ENCODE peak calls at places on chromosomes 1 and 21, in four cellular contexts. One of them, this sample, is unnamed.

GRCh38 chr1:94808682-94809081 is 11.5 kb upstream of the SLC44A3 start:
- DNase-seq in uterus: no peak
- DNase-seq in neural progenitor cell: no peak
- DNase-seq in HL-60: no peak
- DNase-seq in this sample: no peak

GRCh38 chr1:43902058-43902831 is 31.4 kb upstream of the ARTN start:
- DNase-seq in uterus: no peak
- DNase-seq in neural progenitor cell: no peak
- DNase-seq in HL-60: no peak
- DNase-seq in this sample: no peak

GRCh38 chr1:247332901-247333361 is 1.3 kb upstream of the ZNF496 start:
- DNase-seq in uterus: peak; percentile 38
- DNase-seq in neural progenitor cell: peak; percentile 42
- DNase-seq in HL-60: no peak
- DNase-seq in this sample: no peak

GRCh38 chr1:178362784-178363183 is 134.0 kb downstream of the CLEC20A start:
- DNase-seq in uterus: no peak
- DNase-seq in neural progenitor cell: no peak
- DNase-seq in HL-60: no peak
- DNase-seq in this sample: no peak

GRCh38 chr21:29347274-29347681 is 48.6 kb downstream of the BACH1 start:
- DNase-seq in uterus: no peak
- DNase-seq in neural progenitor cell: no peak
- DNase-seq in HL-60: peak; percentile 86
- DNase-seq in this sample: no peak

GRCh38 chr1:56811331-56811730 is 7.9 kb downstream of the FYB2 start:
- DNase-seq in uterus: no peak
- DNase-seq in neural progenitor cell: peak; percentile 66
- DNase-seq in HL-60: no peak
- DNase-seq in this sample: no peak

GRCh38 chr1:200176181-200176580 is 148.7 kb downstream of the NR5A2 start:
- DNase-seq in uterus: no peak
- DNase-seq in neural progenitor cell: no peak
- DNase-seq in HL-60: no peak
- DNase-seq in this sample: no peak

GRCh38 chr1:200474633-200475032 is 64.8 kb upstream of the ZNF281 start:
- DNase-seq in uterus: no peak
- DNase-seq in neural progenitor cell: no peak
- DNase-seq in HL-60: no peak
- DNase-seq in this sample: no peak

GRCh38 chr1:18481921-18482701 is 1.4 kb downstream of the KLHDC7A start:
- DNase-seq in uterus: no peak
- DNase-seq in neural progenitor cell: no peak
- DNase-seq in HL-60: no peak
- DNase-seq in this sample: no peak

GRCh38 chr1:147580200-147580557 is 38.9 kb downstream of the BCL9 start:
- DNase-seq in uterus: no peak
- DNase-seq in neural progenitor cell: no peak
- DNase-seq in HL-60: no peak
- DNase-seq in this sample: no peak

GRCh38 chr1:227728059-227728891 is 6.8 kb downstream of the JMJD4 start:
- DNase-seq in uterus: peak; percentile 85
- DNase-seq in neural progenitor cell: peak; percentile 89
- DNase-seq in HL-60: no peak
- DNase-seq in this sample: no peak

GRCh38 chr1:68551459-68551858 is 54.6 kb upstream of the DEPDC1 start:
- DNase-seq in uterus: no peak
- DNase-seq in neural progenitor cell: no peak
- DNase-seq in HL-60: no peak
- DNase-seq in this sample: no peak

GRCh38 chr1:239811211-239811902 is 280.3 kb upstream of the FMN2 start:
- DNase-seq in uterus: no peak
- DNase-seq in neural progenitor cell: peak; percentile 65
- DNase-seq in HL-60: no peak
- DNase-seq in this sample: peak; percentile 36

GRCh38 chr1:47776554-47777156 is 220.5 kb downstream of the TRABD2B start:
- DNase-seq in uterus: no peak
- DNase-seq in neural progenitor cell: peak; percentile 64
- DNase-seq in HL-60: no peak
- DNase-seq in this sample: no peak

GRCh38 chr1:185263292-185263691 is 53.8 kb downstream of the IVNS1ABP start:
- DNase-seq in uterus: no peak
- DNase-seq in neural progenitor cell: no peak
- DNase-seq in HL-60: no peak
- DNase-seq in this sample: no peak

GRCh38 chr1:41880261-41880660 is 38.5 kb downstream of the HIVEP3 start:
- DNase-seq in uterus: no peak
- DNase-seq in neural progenitor cell: no peak
- DNase-seq in HL-60: no peak
- DNase-seq in this sample: no peak

GRCh38 chr1:40637617-40638016 is 27.9 kb downstream of the RIMS3 start:
- DNase-seq in uterus: no peak
- DNase-seq in neural progenitor cell: no peak
- DNase-seq in HL-60: no peak
- DNase-seq in this sample: no peak

GRCh38 chr1:238753205-238753720 is 633.1 kb upstream of the CHRM3 start:
- DNase-seq in uterus: no peak
- DNase-seq in neural progenitor cell: no peak
- DNase-seq in HL-60: no peak
- DNase-seq in this sample: no peak

GRCh38 chr1:44568128-44568900 is 106.0 kb downstream of the TMEM53 start:
- DNase-seq in uterus: no peak
- DNase-seq in neural progenitor cell: no peak
- DNase-seq in HL-60: no peak
- DNase-seq in this sample: no peak

GRCh38 chr21:15964181-15964855 is 234.5 kb downstream of the USP25 start:
- DNase-seq in uterus: no peak
- DNase-seq in neural progenitor cell: no peak
- DNase-seq in HL-60: no peak
- DNase-seq in this sample: no peak

GRCh38 chr1:158013840-158014520 is 20.5 kb downstream of the KIRREL1 start:
- DNase-seq in uterus: no peak
- DNase-seq in neural progenitor cell: peak; percentile 90
- DNase-seq in HL-60: no peak
- DNase-seq in this sample: no peak
- H3K27ac ChIP-seq in uterus: peak overlapping the region; percentile 99
- H3K27ac ChIP-seq in neural progenitor cell: peak overlapping the region; percentile 99
- H3K27ac ChIP-seq in HL-60: no peak overlapping the region
- H3K27ac ChIP-seq in this sample: no peak overlapping the region

DNA sequence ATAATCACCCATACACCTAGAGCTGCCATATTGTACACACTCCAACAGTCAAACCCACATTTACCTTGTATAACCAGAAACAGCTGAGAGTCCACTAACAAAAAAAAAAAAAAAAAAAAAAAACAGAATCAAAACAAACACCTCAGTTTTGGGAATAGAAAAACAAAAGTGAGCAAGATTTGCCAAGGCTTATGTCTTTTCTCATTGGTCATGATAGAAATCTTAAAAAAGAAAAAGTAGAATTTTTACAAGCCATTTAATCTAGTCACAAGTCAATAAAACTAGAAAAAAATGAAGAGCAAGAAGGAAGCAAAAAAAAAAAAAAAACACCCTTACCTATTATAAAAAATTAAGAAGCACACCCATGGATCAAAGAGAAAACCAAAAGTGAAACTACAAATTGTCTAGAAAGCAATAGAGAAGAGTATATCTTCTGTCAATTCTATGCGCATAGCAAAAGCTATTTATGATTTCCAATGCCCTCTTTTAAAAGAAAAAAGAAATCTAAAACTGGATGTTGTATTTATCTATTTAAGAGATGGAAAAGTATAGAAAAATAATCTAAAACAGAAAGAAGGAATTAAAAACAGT is 113.2 kb upstream of the GALNT2 start:
- DNase-seq in uterus: no peak
- DNase-seq in neural progenitor cell: no peak
- DNase-seq in HL-60: no peak
- DNase-seq in this sample: no peak
- H3K27ac ChIP-seq in uterus: no peak overlapping the region
- H3K27ac ChIP-seq in neural progenitor cell: no peak overlapping the region
- H3K27ac ChIP-seq in HL-60: no peak overlapping the region
- H3K27ac ChIP-seq in this sample: no peak overlapping the region

DNA sequence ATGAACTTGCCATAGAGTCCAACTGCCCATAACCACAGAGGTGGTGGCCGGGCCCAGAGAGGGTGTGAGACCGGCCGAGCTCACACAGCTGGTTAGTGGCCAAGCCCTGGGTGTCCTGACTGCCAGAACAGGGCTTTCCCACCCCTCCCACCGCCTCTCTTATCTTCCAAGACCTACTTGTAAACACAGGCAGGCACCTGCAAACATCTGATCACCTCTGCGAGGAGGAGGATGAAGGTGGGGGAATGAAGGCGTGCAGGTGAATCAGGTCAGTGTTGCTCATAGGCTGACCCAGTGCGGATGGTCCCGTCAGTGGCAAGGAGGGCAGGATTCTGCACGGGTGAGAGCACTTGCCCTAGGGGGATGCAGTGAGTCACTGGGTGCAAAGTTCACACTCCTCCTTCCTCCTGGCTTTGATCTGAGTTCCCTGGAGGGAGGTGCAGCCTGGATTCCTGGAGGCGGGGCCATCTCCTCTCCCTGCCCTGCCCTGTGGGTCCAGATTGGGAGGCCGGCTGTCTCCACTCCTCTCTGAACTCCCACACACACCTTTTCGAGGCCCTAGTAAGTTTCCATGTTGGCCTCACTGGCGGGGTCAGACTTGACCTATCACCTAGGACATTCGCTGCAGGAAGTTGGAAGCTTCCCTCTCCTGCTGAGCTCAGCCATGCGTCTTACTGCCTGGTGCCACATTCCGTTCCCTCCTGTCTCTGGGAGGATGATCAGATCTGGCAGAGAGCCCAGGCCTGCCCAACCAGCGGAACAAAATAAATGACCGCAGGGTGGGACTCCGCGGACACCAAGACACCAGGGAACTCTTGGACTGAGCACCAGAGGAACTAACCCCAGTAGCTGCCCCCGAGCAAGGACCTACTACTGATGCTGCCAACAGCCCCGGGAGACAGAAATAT is 7.3 kb downstream of the UQCRHL start:
- DNase-seq in uterus: peak; percentile 46
- DNase-seq in neural progenitor cell: peak; percentile 44
- DNase-seq in HL-60: no peak
- DNase-seq in this sample: no peak
- H3K27ac ChIP-seq in uterus: peak overlapping the region; percentile 71
- H3K27ac ChIP-seq in neural progenitor cell: no peak overlapping the region
- H3K27ac ChIP-seq in HL-60: no peak overlapping the region
- H3K27ac ChIP-seq in this sample: no peak overlapping the region

GRCh38 chr21:35216966-35217365 is 167.9 kb upstream of the RUNX1 start:
- DNase-seq in uterus: no peak
- DNase-seq in neural progenitor cell: no peak
- DNase-seq in HL-60: no peak
- DNase-seq in this sample: no peak
- H3K27ac ChIP-seq in uterus: no peak overlapping the region
- H3K27ac ChIP-seq in neural progenitor cell: no peak overlapping the region
- H3K27ac ChIP-seq in HL-60: no peak overlapping the region
- H3K27ac ChIP-seq in this sample: no peak overlapping the region

GRCh38 chr21:26405071-26405470 is 168.0 kb downstream of the CYYR1 start:
- DNase-seq in uterus: no peak
- DNase-seq in neural progenitor cell: no peak
- DNase-seq in HL-60: no peak
- DNase-seq in this sample: no peak

GRCh38 chr21:26404288-26404687 is 168.8 kb downstream of the CYYR1 start:
- DNase-seq in uterus: no peak
- DNase-seq in neural progenitor cell: no peak
- DNase-seq in HL-60: no peak
- DNase-seq in this sample: no peak

GRCh38 chr21:26409735-26410134 is 163.4 kb downstream of the CYYR1 start:
- DNase-seq in uterus: no peak
- DNase-seq in neural progenitor cell: no peak
- DNase-seq in HL-60: no peak
- DNase-seq in this sample: no peak

DNA sequence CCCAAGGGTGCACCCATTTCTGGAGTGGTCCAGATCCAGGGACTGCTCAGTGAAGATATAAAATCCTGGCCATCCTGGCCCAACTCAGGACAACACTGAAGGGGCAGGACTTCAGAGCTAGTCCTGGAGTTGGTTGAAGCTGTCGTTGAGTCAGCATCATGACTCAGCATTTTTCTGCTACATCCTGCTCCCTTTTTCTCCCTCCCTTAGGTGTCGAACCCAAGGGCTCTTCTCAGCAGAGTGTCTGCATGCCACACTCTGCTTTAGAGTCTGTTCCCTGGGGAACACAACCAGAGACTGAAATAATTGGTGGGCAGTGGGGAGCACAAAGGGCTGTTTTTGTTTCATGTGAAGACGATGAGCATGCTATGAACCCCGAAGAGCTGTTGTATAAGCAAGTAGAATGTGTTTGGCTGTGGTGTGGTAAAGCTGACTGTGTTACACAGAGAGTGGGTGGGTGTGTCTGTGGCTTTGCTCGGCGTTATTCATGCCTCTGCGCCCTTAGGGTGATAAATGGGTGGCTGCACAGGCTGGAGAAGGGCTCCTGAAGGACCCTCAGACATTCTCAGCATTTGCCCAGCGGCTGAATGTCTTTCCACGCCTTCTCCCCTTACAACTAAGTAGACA is 167.2 kb downstream of the CYYR1 start:
- DNase-seq in uterus: no peak
- DNase-seq in neural progenitor cell: peak; percentile 31
- DNase-seq in HL-60: no peak
- DNase-seq in this sample: no peak
- H3K27ac ChIP-seq in uterus: no peak overlapping the region
- H3K27ac ChIP-seq in neural progenitor cell: no peak overlapping the region
- H3K27ac ChIP-seq in HL-60: no peak overlapping the region
- H3K27ac ChIP-seq in this sample: no peak overlapping the region

DNA sequence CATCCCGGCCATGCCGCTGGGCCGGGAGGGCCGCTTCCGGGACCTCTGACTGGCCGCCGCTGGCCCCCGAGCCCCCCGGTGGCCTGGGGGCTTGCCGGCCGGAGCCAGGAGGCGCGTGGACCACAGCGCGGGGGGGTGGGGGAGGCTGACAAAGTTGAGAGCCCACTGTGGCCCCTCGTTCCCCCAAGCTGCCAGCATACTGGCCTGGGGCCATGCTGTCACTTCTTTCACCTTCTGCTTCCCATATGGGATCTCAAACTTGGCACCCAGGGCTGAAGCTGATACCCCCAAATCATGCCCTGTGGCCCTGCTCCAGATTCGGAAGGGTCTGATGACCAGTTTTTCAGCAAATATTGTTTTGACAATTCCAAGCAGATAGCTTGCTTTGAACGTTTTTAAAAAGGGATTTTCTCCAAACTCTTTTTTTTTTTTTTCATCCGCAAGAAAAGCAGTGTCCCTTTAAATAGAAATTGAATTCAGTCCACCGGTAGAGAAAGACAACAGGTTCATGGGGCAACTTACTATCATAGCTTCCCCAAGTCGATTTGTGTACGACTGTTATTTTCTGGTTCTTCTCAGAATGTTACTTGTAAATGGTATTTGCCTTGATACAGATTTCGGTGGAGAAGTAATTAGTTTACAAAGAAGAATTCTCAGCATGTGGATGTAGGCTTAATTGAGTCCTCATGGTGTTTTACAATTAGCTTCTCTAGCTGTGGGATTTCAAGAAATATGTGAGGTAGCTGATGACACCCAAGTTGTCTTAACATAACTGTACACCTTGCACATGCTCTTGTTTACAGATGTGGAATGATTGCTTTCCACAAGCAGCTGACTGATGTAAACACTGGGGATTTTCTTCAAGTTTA is 1.0 kb downstream of the MACO1 start:
- DNase-seq in uterus: peak; percentile 36
- DNase-seq in neural progenitor cell: peak; percentile 10
- DNase-seq in HL-60: no peak
- DNase-seq in this sample: no peak
- H3K27ac ChIP-seq in uterus: peak overlapping the region; percentile 90
- H3K27ac ChIP-seq in neural progenitor cell: no peak overlapping the region
- H3K27ac ChIP-seq in HL-60: peak overlapping the region; percentile 56
- H3K27ac ChIP-seq in this sample: peak overlapping the region; percentile 56

This sample was measured in caudate nucleus.